ENCODE peak calls at places on chromosomes 4 and X, in nine cellular contexts. V, F, K, H, I, J, X, N and T are unnamed samples.

GRCh38 chr4:8101213-8101781 is 57.3 kb downstream of the ABLIM2 start:
- DNase-seq in V (no peak), F (peak; percentile 50), K (peak; percentile 63), H (peak; percentile 52), I (no peak), J (no peak), X (peak; percentile 65), N (no peak), T (peak; percentile 63)

GRCh38 chrX:7346021-7346420 is 198.1 kb upstream of the PUDP start:
- DNase-seq in V (no peak), F (no peak), K (peak; percentile 49), H (no peak), I (no peak), J (no peak), X (no peak), N (no peak), T (no peak)

GRCh38 chr4:121950680-121951569 is 935 bp downstream of the TRPC3 start:
- DNase-seq in V (peak; percentile 8), F (no peak), K (peak; percentile 6), H (no peak), I (peak; percentile 24), J (no peak), X (peak; percentile 49), N (no peak), T (no peak)

GRCh38 chr4:30454504-30454903 is 265.7 kb upstream of the PCDH7 start:
- DNase-seq in V (no peak), F (no peak), K (no peak), H (no peak), I (no peak), J (no peak), X (no peak), N (no peak), T (no peak)

GRCh38 chr4:86831262-86832090 is 17.7 kb downstream of the SLC10A6 start:
- DNase-seq in V (no peak), F (peak; percentile 93), K (peak; percentile 93), H (peak; percentile 55), I (no peak), J (no peak), X (peak; percentile 39), N (no peak), T (peak; percentile 76)

GRCh38 chr4:21744046-21744445 is 204.5 kb downstream of the KCNIP4 start:
- DNase-seq in V (no peak), F (no peak), K (no peak), H (no peak), I (no peak), J (no peak), X (no peak), N (no peak), T (no peak)

GRCh38 chr4:143559757-143560147 is 46.2 kb downstream of the SMARCA5 start:
- DNase-seq in V (peak; percentile 41), F (no peak), K (no peak), H (no peak), I (no peak), J (no peak), X (peak; percentile 10), N (no peak), T (no peak)

GRCh38 chr4:114754616-114755015 is 156.0 kb downstream of the UGT8 start:
- DNase-seq in V (no peak), F (no peak), K (no peak), H (no peak), I (no peak), J (no peak), X (no peak), N (no peak), T (no peak)

GRCh38 chr4:184748251-184748652 is 14.4 kb upstream of the CENPU start:
- DNase-seq in V (no peak), F (peak; percentile 33), K (no peak), H (peak; percentile 67), I (no peak), J (no peak), X (peak; percentile 45), N (no peak), T (no peak)

GRCh38 chrX:17160971-17161370 is 214.0 kb upstream of the NHS start:
- DNase-seq in V (no peak), F (no peak), K (no peak), H (no peak), I (no peak), J (no peak), X (no peak), N (no peak), T (no peak)

GRCh38 chrX:132636080-132636479 is 147.2 kb upstream of the MBNL3 start:
- DNase-seq in V (no peak), F (no peak), K (peak; percentile 7), H (no peak), I (no peak), J (no peak), X (no peak), N (no peak), T (no peak)

GRCh38 chr4:2354127-2354526 is 64.3 kb downstream of the ZFYVE28 start:
- DNase-seq in V (no peak), F (no peak), K (peak; percentile 18), H (no peak), I (no peak), J (no peak), X (no peak), N (no peak), T (no peak)

GRCh38 chr4:108345862-108346530 is 177.3 kb upstream of the LEF1 start:
- DNase-seq in V (no peak), F (peak; percentile 75), K (peak; percentile 15), H (no peak), I (no peak), J (no peak), X (no peak), N (no peak), T (no peak)